ENCODE peak calls at places on chromosomes 13 and 19, in eight cellular contexts. R is NCI-H2081; N is nephron progenitor cell; E is stimulated activated CD4-positive, alpha-beta T cell treated with anti-CD3 and anti-CD28 coated beads, Interleukin-4, amount 100 ng/mL, for 4 hours; B is ACHN; V is H1; U is endothelial cell; I is iris pigment epithelial cell. L is an unnamed sample.

GRCh38 chr19:6271251-6271650 is 8.5 kb downstream of the MLLT1 start:
- DNase-seq in R (no peak), N (no peak), E (no peak), B (no peak), V (no peak), U (no peak), I (peak), L (peak)

GRCh38 chr19:18021121-18021755 is 13.3 kb downstream of the ARRDC2 start:
- DNase-seq in R (no peak), N (no peak), E (peak), B (peak), V (no peak), U (no peak), I (peak), L (peak)

GRCh38 chr13:90068658-90069057 is 1278.8 kb upstream of the MIR17HG start:
- DNase-seq in R (no peak), N (no peak), E (no peak), B (no peak), V (no peak), U (no peak), I (no peak), L (peak)

GRCh38 chr19:34851277-34851804 is 75.4 kb upstream of the ZNF30 start:
- DNase-seq in R (no peak), N (no peak), E (no peak), B (no peak), V (no peak), U (no peak), I (no peak), L (no peak)

GRCh38 chr13:20390526-20391175 is 135.0 kb downstream of the CRYL1 start:
- DNase-seq in R (no peak), N (no peak), E (no peak), B (no peak), V (no peak), U (no peak), I (no peak), L (no peak)

GRCh38 chr13:73556902-73557301 is 498.1 kb downstream of the KLF5 start:
- DNase-seq in R (no peak), N (no peak), E (no peak), B (no peak), V (no peak), U (no peak), I (no peak), L (peak)

GRCh38 chr19:24052811-24053210 is 34.2 kb upstream of the ZNF254 start:
- DNase-seq in R (no peak), N (no peak), E (no peak), B (no peak), V (no peak), U (no peak), I (peak), L (no peak)

GRCh38 chr13:105278797-105279425 is 1256.6 kb downstream of the EFNB2 start:
- DNase-seq in R (no peak), N (peak), E (no peak), B (no peak), V (peak), U (peak), I (peak), L (peak)

GRCh38 chr13:31200636-31200970 is 828 bp downstream of the B3GLCT start:
- DNase-seq in R (peak), N (peak), E (no peak), B (peak), V (no peak), U (peak), I (peak), L (no peak)

GRCh38 chr19:5719274-5719960 is 529 bp downstream of the LONP1 start:
- DNase-seq in R (no peak), N (no peak), E (no peak), B (peak), V (no peak), U (no peak), I (peak), L (peak)

GRCh38 chr19:52007436-52007804 is 591 bp downstream of the ZNF615 start:
- DNase-seq in R (no peak), N (peak), E (no peak), B (no peak), V (no peak), U (peak), I (no peak), L (no peak)

GRCh38 chr13:41352935-41353801 is 42.1 kb downstream of the NAA16 start:
- DNase-seq in R (peak), N (peak), E (peak), B (peak), V (no peak), U (peak), I (peak), L (peak)

L was measured in renal cortical epithelial cell.